ENCODE peak calls at places on chromosomes 1 and 21, in four cellular contexts. I is IMR-90, C is K562, W is HepG2. D is an unnamed sample.

GRCh38 chr1:234960722-234961467 is 167.7 kb downstream of the TOMM20 start:
- DNase-seq in I (peak; percentile 67), C (no peak), W (peak; percentile 98), D (peak; percentile 69)

GRCh38 chr1:109112056-109112651 is 1.8 kb upstream of the ELAPOR1 start:
- DNase-seq in I (peak; percentile 41), C (peak; percentile 42), W (peak; percentile 51), D (peak; percentile 52)

GRCh38 chr1:160069460-160070231 is at the start of gene KCNJ10:
- DNase-seq in I (no peak), C (no peak), W (no peak), D (no peak)

GRCh38 chr21:15895142-15896106 is 165.6 kb downstream of the USP25 start:
- DNase-seq in I (peak; percentile 2), C (no peak), W (no peak), D (no peak)

GRCh38 chr1:6859415-6860343 is 74.4 kb downstream of the CAMTA1 start:
- DNase-seq in I (peak; percentile 99), C (no peak), W (peak; percentile 68), D (no peak)

GRCh38 chr1:220170836-220171526 is 77.0 kb downstream of the IARS2 start:
- DNase-seq in I (peak; percentile 39), C (no peak), W (no peak), D (no peak)

GRCh38 chr1:26700711-26701110 is 4.9 kb downstream of the ARID1A start:
- DNase-seq in I (peak; percentile 60), C (no peak), W (no peak), D (no peak)

GRCh38 chr1:102498929-102499328 is 502.2 kb upstream of the OLFM3 start:
- DNase-seq in I (no peak), C (no peak), W (no peak), D (no peak)

GRCh38 chr1:66676616-66677298 is 75.5 kb upstream of the DYNLT5 start:
- DNase-seq in I (peak; percentile 69), C (no peak), W (no peak), D (no peak)

GRCh38 chr1:63004868-63005267 is 220.9 kb downstream of the ATG4C start:
- DNase-seq in I (no peak), C (no peak), W (peak; percentile 3), D (peak; percentile 6)

GRCh38 chr21:45418301-45419071 is 13.5 kb downstream of the COL18A1 start:
- DNase-seq in I (no peak), C (no peak), W (no peak), D (no peak)

GRCh38 chr1:203491664-203492485 is 2.1 kb upstream of the OPTC start:
- DNase-seq in I (no peak), C (no peak), W (no peak), D (no peak)

GRCh38 chr1:178938281-178938958 is 67.5 kb upstream of the ANGPTL1 start:
- DNase-seq in I (no peak), C (no peak), W (no peak), D (no peak)

GRCh38 chr1:201020647-201021332 is 2.7 kb downstream of the KIF21B start:
- DNase-seq in I (no peak), C (peak; percentile 74), W (no peak), D (peak; percentile 78)

DNA sequence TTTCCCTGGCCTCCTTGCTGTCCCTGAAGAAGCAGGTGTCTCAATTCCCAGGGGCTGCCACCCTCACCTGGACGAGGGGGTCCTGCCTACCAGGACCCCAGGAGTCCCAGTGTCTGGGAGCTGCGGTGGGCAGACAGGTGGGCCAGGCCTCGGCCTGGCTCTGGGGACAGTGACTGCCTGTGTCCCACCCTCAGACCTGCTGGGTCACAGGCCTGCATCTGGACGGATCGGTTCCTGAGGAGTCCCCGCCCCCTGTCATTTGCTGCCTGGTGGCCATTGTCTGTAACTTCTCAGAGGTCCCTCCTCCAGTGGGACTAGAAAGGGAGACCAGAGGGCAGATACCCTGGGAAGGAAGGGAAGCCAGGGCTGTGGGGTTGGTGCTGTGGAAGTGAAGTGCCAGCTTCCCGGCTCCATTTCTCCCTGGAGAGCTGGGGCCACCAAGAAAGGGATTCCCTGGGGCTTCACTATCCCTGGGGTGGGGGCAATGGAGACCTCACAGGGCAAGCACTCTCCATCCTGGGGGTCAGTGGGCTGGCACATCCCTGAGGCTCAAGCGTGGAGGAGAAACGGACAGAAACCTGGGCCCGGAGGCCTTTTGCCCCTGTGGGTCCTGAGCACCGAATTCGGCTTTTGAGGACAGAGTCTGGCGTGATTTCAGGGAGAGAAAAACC is 157.2 kb downstream of the PEX14 start:
- DNase-seq in I (no peak), C (no peak), W (no peak), D (no peak)
- TF ChIP-seq MAZ in I (no peak), C (no peak), W (no peak), D (no peak)

DNA sequence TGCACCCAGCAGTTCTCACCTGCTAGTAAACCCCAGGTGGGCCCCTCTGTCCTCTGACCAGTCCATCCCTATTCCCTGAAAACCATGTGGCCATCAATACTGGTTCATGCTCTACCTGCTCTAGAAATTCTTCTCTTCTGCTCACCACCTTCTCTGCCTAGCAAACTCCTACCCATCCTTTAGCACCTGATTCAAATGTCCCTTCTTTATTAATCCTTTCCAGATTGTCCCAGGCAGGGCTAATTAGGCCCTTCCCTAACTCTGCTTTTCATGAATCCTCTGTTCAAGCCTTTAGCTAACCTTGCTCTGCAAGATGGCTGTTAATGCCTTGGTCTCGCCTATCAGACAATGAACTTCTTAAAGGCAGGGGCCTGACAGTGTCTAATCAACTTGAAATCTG is 62.1 kb upstream of the TRABD2B start:
- DNase-seq in I (no peak), C (no peak), W (no peak), D (no peak)
- TF ChIP-seq MAZ in I (no peak), C (no peak), W (no peak), D (no peak)

DNA sequence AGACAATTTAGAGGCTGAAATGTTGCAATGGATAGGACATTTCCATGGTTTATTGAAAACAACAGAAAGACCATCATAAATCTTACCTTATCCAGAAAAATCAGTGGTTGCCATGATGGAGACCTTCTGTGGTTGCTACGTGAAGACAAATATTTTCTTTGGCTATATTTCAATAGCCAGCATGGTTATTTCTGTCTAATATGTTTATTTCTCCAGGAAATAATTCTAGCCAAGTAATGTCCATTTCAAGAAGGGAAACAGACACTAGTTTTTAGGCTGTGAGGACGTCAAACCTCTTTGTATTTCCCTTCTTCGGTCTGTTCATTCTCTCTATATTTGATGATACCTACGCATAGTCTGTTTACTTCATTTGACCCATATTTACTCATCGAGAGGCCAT is 49.2 kb upstream of the NFASC start:
- DNase-seq in I (no peak), C (no peak), W (no peak), D (no peak)
- TF ChIP-seq MAZ in I (no peak), C (no peak), W (no peak), D (no peak)

DNA sequence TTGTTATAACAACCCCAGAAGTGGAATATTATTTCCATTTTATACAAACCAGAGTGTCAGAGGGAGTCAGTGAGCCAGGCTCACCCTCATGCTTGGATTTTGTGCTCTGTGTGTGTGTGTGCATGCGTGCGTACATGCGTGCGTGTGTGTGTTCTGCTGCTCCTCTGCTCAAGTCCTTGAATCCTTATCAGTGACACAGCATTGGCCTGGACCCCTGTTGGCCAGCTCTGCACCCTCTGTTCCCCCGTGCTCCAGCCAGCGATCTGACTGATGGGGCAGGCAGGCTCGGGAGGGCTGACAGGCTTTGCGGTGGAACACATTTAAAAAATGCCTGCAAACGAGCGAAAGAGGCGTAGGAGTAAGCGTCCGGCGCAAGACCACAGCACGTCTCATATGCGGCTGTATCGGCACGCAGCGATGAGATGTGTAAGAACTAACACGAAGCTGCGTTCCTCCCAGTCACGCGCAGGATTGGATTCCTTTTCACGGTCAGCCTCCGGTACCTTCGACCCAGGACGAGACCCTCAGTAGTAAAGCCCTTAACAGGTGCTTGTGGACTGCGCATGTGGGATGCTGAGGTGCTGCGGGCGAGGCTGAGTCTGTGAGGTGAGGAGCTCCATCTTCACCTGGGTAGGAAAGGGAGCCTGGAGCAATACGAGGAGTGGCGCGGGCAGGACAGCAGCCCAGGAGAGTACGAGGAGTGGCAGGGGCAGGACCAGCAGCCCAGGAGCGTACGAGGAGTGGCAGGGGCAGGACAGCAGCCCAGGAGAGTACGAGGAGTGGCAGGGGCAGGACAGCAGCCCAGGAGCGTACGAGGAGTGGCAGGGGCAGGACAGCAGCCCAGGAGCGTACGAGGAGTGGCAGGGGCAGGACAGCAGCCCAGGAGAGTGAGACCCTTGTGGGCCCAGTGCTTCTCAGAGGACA is 130.9 kb downstream of the GALNT2 start:
- DNase-seq in I (no peak), C (no peak), W (no peak), D (no peak)
- TF ChIP-seq MAZ in I (no peak), C (no peak), W (no peak), D (no peak)

GRCh38 chr1:42392255-42392654 is 11.7 kb downstream of the RIMKLA start:
- DNase-seq in I (no peak), C (no peak), W (no peak), D (no peak)

GRCh38 chr1:42392923-42393848 is 12.6 kb downstream of the RIMKLA start:
- DNase-seq in I (no peak), C (no peak), W (no peak), D (no peak)
- TF ChIP-seq MAZ in I (no peak), C (no peak), W (no peak), D (no peak)

GRCh38 chr21:41819236-41819855 is 52.5 kb upstream of the RIPK4 start:
- DNase-seq in I (no peak), C (no peak), W (no peak), D (no peak)

GRCh38 chr21:41816583-41817165 is 49.8 kb upstream of the RIPK4 start:
- DNase-seq in I (peak; percentile 46), C (peak; percentile 90), W (peak; percentile 23), D (peak; percentile 19)

GRCh38 chr21:41815652-41816582 is 49.1 kb upstream of the RIPK4 start:
- DNase-seq in I (no peak), C (no peak), W (no peak), D (no peak)

GRCh38 chr21:41817877-41818855 is 51.3 kb upstream of the RIPK4 start:
- DNase-seq in I (no peak), C (no peak), W (no peak), D (no peak)

DNA sequence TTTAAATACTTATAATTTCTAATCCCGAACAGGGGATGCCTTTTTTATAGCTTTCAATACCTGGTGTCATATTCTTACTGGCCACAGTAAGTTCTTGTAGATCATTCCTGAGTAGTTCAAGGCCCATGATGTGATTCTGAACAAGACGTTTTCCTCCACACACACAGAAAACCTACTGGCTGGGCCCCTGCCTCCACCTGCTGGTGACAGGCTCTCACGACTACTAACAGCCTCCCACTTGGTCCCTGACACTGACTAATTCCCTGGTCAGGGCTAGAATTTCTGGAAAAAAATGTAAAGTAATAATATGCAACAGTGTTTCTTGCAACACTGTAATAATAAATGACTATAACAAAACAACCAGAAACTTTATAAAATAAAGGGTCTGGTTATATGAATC is 50.4 kb upstream of the RIPK4 start:
- DNase-seq in I (peak; percentile 83), C (peak; percentile 81), W (peak; percentile 44), D (peak; percentile 67)
- TF ChIP-seq MAZ in I (no peak), C (no peak), W (no peak), D (no peak)

DNA sequence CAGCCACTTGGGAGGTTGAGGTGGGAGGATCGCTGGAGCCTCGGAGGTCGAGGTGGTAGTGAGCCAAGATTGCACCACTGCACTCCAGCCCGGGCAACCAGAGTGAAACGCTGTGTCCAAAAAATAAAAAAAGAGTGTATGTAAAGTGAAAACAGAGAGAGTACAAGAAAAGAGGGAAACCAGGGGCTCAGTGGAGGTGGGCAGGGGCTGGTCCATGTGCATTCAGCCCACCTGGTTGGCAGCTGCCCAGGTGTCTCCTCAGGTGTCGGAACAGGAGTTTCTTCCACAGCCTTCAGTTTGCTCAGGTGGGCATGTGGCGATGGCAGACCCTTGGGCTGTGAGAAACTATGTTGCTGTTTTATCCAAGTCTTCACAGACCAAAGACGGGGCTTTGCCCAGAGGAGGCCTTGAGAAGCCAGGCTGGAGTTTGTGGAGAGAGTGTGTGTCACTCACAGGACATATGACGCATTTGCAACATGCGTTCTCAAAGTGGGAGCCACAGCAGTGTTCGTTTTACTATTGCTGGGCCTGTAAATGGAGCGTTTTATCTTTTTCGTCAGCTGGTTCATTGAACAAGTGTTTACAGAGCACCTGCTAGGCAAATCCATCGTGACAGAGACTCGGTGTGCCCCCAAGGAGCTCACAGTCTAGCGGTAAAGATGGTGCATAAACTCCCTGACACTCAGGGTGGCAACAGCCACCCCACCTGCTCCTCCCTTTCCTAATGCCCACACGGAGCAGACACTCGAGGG is 22.4 kb upstream of the SAMD11 start:
- DNase-seq in I (no peak), C (no peak), W (no peak), D (no peak)
- TF ChIP-seq MAZ in I (no peak), C (no peak), W (no peak), D (no peak)

D was measured in A549.